ENCODE peak calls at places on chromosomes 5 and 9, in four cellular contexts. One of them, this sample, is unnamed.

GRCh38 chr5:39199335-39199734 is 20.0 kb downstream of the FYB1 start:
- DNase-seq in H1: no peak
- DNase-seq in trophoblast cell: no peak
- DNase-seq in H9: no peak
- DNase-seq in this sample: no peak

GRCh38 chr5:169701910-169702451 is 64.9 kb downstream of the DOCK2 start:
- DNase-seq in H1: no peak
- DNase-seq in trophoblast cell: no peak
- DNase-seq in H9: no peak
- DNase-seq in this sample: peak; percentile 70

GRCh38 chr5:91384671-91385430 is 1.7 kb upstream of the ARRDC3 start:
- DNase-seq in H1: no peak
- DNase-seq in trophoblast cell: peak; percentile 61
- DNase-seq in H9: no peak
- DNase-seq in this sample: peak; percentile 93

GRCh38 chr9:108272350-108272899 is 583.4 kb downstream of the ACTL7B start:
- DNase-seq in H1: peak; percentile 55
- DNase-seq in trophoblast cell: no peak
- DNase-seq in H9: peak; percentile 62
- DNase-seq in this sample: peak; percentile 71

GRCh38 chr9:136572003-136572595 is 26.3 kb upstream of the NOTCH1 start:
- DNase-seq in H1: peak; percentile 88
- DNase-seq in trophoblast cell: no peak
- DNase-seq in H9: peak; percentile 97
- DNase-seq in this sample: peak; percentile 99

GRCh38 chr9:27595733-27596132 is 22.5 kb upstream of the C9orf72 start:
- DNase-seq in H1: no peak
- DNase-seq in trophoblast cell: no peak
- DNase-seq in H9: no peak
- DNase-seq in this sample: no peak

GRCh38 chr5:158769079-158769478 is 330.6 kb downstream of the EBF1 start:
- DNase-seq in H1: no peak
- DNase-seq in trophoblast cell: no peak
- DNase-seq in H9: no peak
- DNase-seq in this sample: no peak

GRCh38 chr9:135046156-135047025 is 41.1 kb upstream of the OLFM1 start:
- DNase-seq in H1: no peak
- DNase-seq in trophoblast cell: no peak
- DNase-seq in H9: no peak
- DNase-seq in this sample: no peak

GRCh38 chr5:141638771-141639170 is 2.0 kb downstream of the RELL2 start:
- DNase-seq in H1: no peak
- DNase-seq in trophoblast cell: no peak
- DNase-seq in H9: no peak
- DNase-seq in this sample: no peak

GRCh38 chr9:22257026-22257425 is 189.6 kb upstream of the DMRTA1 start:
- DNase-seq in H1: no peak
- DNase-seq in trophoblast cell: no peak
- DNase-seq in H9: no peak
- DNase-seq in this sample: no peak

GRCh38 chr5:180601591-180602480 is 10.5 kb upstream of the SCGB3A1 start:
- DNase-seq in H1: no peak
- DNase-seq in trophoblast cell: no peak
- DNase-seq in H9: peak; percentile 23
- DNase-seq in this sample: no peak

GRCh38 chr9:113646491-113646890 is 183.0 kb downstream of the RGS3 start:
- DNase-seq in H1: no peak
- DNase-seq in trophoblast cell: no peak
- DNase-seq in H9: no peak
- DNase-seq in this sample: no peak

GRCh38 chr9:33686942-33687341 is 108.4 kb upstream of the PRSS3 start:
- DNase-seq in H1: no peak
- DNase-seq in trophoblast cell: no peak
- DNase-seq in H9: no peak
- DNase-seq in this sample: no peak

GRCh38 chr9:129166962-129167557 is 11.0 kb downstream of the IER5L start:
- DNase-seq in H1: no peak
- DNase-seq in trophoblast cell: peak; percentile 84
- DNase-seq in H9: peak; percentile 86
- DNase-seq in this sample: peak; percentile 86

GRCh38 chr9:81293651-81294050 is 395.7 kb downstream of the TLE1 start:
- DNase-seq in H1: no peak
- DNase-seq in trophoblast cell: no peak
- DNase-seq in H9: no peak
- DNase-seq in this sample: no peak

GRCh38 chr5:157748740-157749461 is 5.4 kb downstream of the LSM11 start:
- DNase-seq in H1: no peak
- DNase-seq in trophoblast cell: no peak
- DNase-seq in H9: no peak
- DNase-seq in this sample: no peak

GRCh38 chr5:114325552-114325951 is 36.3 kb upstream of the KCNN2 start:
- DNase-seq in H1: no peak
- DNase-seq in trophoblast cell: no peak
- DNase-seq in H9: no peak
- DNase-seq in this sample: peak; percentile 43

GRCh38 chr9:98009926-98010325 is 26.8 kb downstream of the ANP32B start:
- DNase-seq in H1: no peak
- DNase-seq in trophoblast cell: no peak
- DNase-seq in H9: no peak
- DNase-seq in this sample: no peak

GRCh38 chr9:87167161-87167560 is 219.9 kb upstream of the GAS1 start:
- DNase-seq in H1: no peak
- DNase-seq in trophoblast cell: no peak
- DNase-seq in H9: no peak
- DNase-seq in this sample: peak; percentile 14

GRCh38 chr5:98259595-98259994 is 513.9 kb upstream of the RGMB start:
- DNase-seq in H1: no peak
- DNase-seq in trophoblast cell: no peak
- DNase-seq in H9: no peak
- DNase-seq in this sample: peak; percentile 5

GRCh38 chr5:5063533-5063953 is 76.6 kb upstream of the ADAMTS16 start:
- DNase-seq in H1: no peak
- DNase-seq in trophoblast cell: no peak
- DNase-seq in H9: peak; percentile 48
- DNase-seq in this sample: peak; percentile 61

GRCh38 chr5:42522783-42523182 is 99.5 kb downstream of the GHR start:
- DNase-seq in H1: no peak
- DNase-seq in trophoblast cell: no peak
- DNase-seq in H9: no peak
- DNase-seq in this sample: no peak

DNA sequence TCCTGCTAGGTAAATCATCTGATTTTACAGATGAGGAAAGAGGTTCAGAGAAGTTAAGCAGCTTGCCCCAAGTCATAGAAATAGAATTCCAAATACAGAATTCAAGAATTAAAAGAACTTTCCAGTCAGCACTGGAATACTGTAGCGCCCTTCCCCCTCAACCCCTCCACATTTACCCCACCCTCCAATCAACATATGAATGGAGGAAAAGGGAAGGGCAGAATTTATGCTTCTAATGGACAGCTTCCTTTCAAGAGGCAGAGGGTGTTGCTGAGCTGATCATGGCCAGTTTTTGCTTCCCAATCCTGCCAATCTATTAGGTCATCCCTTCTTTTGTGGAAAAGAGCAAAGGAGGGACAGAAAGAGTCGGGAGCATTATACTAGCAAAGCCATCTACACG is 39.1 kb upstream of the ANKRD31 start:
- DNase-seq in H1: no peak
- DNase-seq in trophoblast cell: no peak
- DNase-seq in H9: no peak
- DNase-seq in this sample: peak; percentile 49
- H3K79me2 ChIP-seq in H1: no peaks in the 10 kb centered on the region
- H3K79me2 ChIP-seq in trophoblast cell: no peaks in the 10 kb centered on the region
- H3K79me2 ChIP-seq in H9: no peaks in the 10 kb centered on the region
- H3K79me2 ChIP-seq in this sample: no peaks in the 10 kb centered on the region

DNA sequence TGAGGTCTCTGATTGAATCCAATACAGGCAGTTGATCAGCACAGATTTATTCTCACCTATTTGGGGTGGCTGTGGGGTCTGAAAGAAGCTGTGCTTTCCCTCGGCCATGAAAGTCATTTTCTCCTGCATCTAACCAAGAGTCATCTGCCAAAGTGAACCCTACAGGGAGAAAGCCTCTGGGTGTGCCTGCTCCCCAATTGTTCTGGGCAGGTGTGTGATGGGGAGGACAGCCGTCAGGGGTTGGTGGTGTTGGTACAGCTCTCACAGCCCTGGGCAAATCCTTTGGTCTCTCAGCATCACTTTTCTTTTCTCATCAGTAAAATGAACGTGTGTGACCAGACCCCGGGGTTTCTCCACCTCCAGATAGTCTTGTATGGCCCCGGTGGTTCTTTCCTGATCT is 2.5 kb downstream of the PHF2 start:
- DNase-seq in H1: no peak
- DNase-seq in trophoblast cell: no peak
- DNase-seq in H9: no peak
- DNase-seq in this sample: no peak
- H3K4me1 ChIP-seq in H1: peaks cover 14% of the 10 kb centered on the region
- H3K4me1 ChIP-seq in trophoblast cell: peaks cover 29% of the 10 kb centered on the region
- H3K4me1 ChIP-seq in H9: peaks cover 10% of the 10 kb centered on the region
- H3K4me1 ChIP-seq in this sample: peaks cover 5% of the 10 kb centered on the region

GRCh38 chr9:105052346-105052745 is 124.4 kb upstream of the ABCA1 start:
- DNase-seq in H1: no peak
- DNase-seq in trophoblast cell: no peak
- DNase-seq in H9: no peak
- DNase-seq in this sample: no peak
- H2AK5ac ChIP-seq in H1: no peak overlapping the region
- H2AK5ac ChIP-seq in trophoblast cell: no peak overlapping the region
- H2AK5ac ChIP-seq in H9: no peak overlapping the region
- H2AK5ac ChIP-seq in this sample: no peak overlapping the region

DNA sequence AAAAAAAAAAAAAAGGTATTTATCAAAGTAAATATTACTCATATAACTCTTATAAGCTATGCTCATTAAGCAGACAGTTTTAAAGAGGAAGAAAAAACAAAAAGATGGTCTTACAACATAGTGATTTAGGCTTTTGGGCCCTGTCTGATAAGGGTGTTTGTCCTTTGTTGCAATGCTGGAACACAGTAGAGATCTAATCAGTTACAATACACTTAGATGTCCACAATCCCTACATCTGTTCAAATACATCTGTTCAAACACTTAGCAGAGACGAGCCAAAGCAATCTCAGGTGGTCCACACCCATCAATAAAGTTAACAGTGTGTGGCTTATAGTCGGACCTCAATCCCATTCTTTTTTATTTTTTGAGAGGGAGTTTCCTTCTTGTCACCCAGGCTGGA is 11.0 kb downstream of the PRXL2C start:
- DNase-seq in H1: no peak
- DNase-seq in trophoblast cell: no peak
- DNase-seq in H9: no peak
- DNase-seq in this sample: no peak
- H3K79me2 ChIP-seq in H1: no peaks in the 10 kb centered on the region
- H3K79me2 ChIP-seq in trophoblast cell: no peaks in the 10 kb centered on the region
- H3K79me2 ChIP-seq in H9: no peaks in the 10 kb centered on the region
- H3K79me2 ChIP-seq in this sample: no peaks in the 10 kb centered on the region

GRCh38 chr5:142878638-142879037 is 108.5 kb downstream of the ARHGAP26 start:
- DNase-seq in H1: no peak
- DNase-seq in trophoblast cell: no peak
- DNase-seq in H9: no peak
- DNase-seq in this sample: no peak
- H3K4me1 ChIP-seq in H1: peaks cover 10% of the 10 kb centered on the region
- H3K4me1 ChIP-seq in trophoblast cell: peaks cover 2% of the 10 kb centered on the region
- H3K4me1 ChIP-seq in H9: peaks cover 4% of the 10 kb centered on the region
- H3K4me1 ChIP-seq in this sample: no peaks in the 10 kb centered on the region

DNA sequence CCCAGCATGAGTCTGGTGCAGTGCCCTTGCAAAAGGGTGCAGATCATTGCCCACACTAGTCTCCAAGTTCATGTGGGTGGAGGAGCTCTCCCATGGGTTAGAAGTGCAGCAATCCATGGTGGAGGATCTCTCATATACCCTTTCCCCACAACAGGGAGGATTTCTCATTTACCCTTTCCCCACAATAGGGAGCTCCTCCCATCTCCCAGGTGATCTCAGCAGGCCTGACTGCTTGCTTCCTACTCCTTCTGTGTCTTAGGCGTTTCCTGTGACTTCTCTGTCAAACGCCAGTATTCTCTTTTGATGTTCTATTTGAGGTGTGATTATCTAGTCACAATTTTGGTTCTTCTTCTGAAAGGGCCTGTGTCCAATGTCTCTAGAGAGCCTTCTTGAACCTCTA is 133.8 kb upstream of the RFX3 start:
- DNase-seq in H1: no peak
- DNase-seq in trophoblast cell: no peak
- DNase-seq in H9: no peak
- DNase-seq in this sample: no peak
- H2AK5ac ChIP-seq in H1: peak overlapping the region; percentile 13
- H2AK5ac ChIP-seq in trophoblast cell: no peak overlapping the region
- H2AK5ac ChIP-seq in H9: no peak overlapping the region
- H2AK5ac ChIP-seq in this sample: no peak overlapping the region

GRCh38 chr9:133942206-133942975 is 49.7 kb downstream of the VAV2 start:
- DNase-seq in H1: no peak
- DNase-seq in trophoblast cell: no peak
- DNase-seq in H9: no peak
- DNase-seq in this sample: no peak

GRCh38 chr9:133938670-133939258 is 53.4 kb downstream of the VAV2 start:
- DNase-seq in H1: no peak
- DNase-seq in trophoblast cell: no peak
- DNase-seq in H9: no peak
- DNase-seq in this sample: no peak

GRCh38 chr9:133939386-133939785 is 52.7 kb downstream of the VAV2 start:
- DNase-seq in H1: no peak
- DNase-seq in trophoblast cell: no peak
- DNase-seq in H9: no peak
- DNase-seq in this sample: no peak

GRCh38 chr9:133938086-133938485 is 54.0 kb downstream of the VAV2 start:
- DNase-seq in H1: no peak
- DNase-seq in trophoblast cell: no peak
- DNase-seq in H9: no peak
- DNase-seq in this sample: no peak

DNA sequence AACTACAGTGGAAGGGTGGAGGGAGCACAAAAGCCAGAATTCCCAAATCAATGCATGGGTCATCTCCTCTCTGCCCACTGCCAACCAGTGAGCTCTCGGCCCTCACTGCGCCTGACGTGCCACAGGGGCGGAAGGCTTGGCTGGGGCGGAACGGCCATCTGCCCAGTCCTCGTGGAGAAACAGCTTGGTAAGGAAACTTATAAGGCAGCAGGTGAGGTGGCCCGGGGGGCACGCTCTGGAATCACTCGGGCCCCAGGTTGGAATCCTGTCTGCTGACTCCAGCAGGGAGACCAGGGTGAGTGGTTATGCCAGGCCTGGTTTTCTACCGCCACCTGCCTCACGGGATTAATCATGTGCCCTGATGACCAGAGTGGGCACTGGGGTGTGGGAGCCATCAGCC is 52.3 kb downstream of the VAV2 start:
- DNase-seq in H1: no peak
- DNase-seq in trophoblast cell: no peak
- DNase-seq in H9: no peak
- DNase-seq in this sample: no peak
- H3K79me2 ChIP-seq in H1: no peaks in the 10 kb centered on the region
- H3K79me2 ChIP-seq in trophoblast cell: peaks cover 30% of the 10 kb centered on the region
- H3K79me2 ChIP-seq in H9: no peaks in the 10 kb centered on the region
- H3K79me2 ChIP-seq in this sample: peaks cover 2% of the 10 kb centered on the region

This sample was measured in mesendoderm.